ENCODE peak calls at places on chromosome 9, in seven cellular contexts. F is glutamatergic neuron, H is iPS-NIHi11, G is T follicular helper cell, Q is Peyer's patch, B is upper lobe of right lung, J is HEK293T. R is an unnamed sample.

GRCh38 chr9:72147676-72148075 is 1.6 kb upstream of the GDA start:
- DNase-seq in F (no peak), H (no peak), G (no peak), Q (no peak), B (no peak), J (no peak), R (no peak)

GRCh38 chr9:18390393-18390792 is 83.6 kb upstream of the ADAMTSL1 start:
- DNase-seq in F (no peak), H (no peak), G (no peak), Q (no peak), B (no peak), J (no peak), R (no peak)

GRCh38 chr9:118059520-118060278 is 355.5 kb downstream of the TLR4 start:
- DNase-seq in F (no peak), H (peak; percentile 32), G (no peak), Q (no peak), B (no peak), J (no peak), R (no peak)

GRCh38 chr9:124800306-124801259 is 23.6 kb downstream of the OLFML2A start:
- DNase-seq in F (no peak), H (no peak), G (no peak), Q (no peak), B (peak; percentile 70), J (no peak), R (no peak)

GRCh38 chr9:92969516-92970466 is 22.5 kb downstream of the FGD3 start:
- DNase-seq in F (no peak), H (no peak), G (no peak), Q (no peak), B (peak; percentile 63), J (no peak), R (no peak)

GRCh38 chr9:134642385-134643181 is 980 bp downstream of the COL5A1 start:
- DNase-seq in F (no peak), H (peak; percentile 59), G (no peak), Q (no peak), B (no peak), J (peak; percentile 14), R (no peak)

GRCh38 chr9:104745852-104746251 is 1.6 kb upstream of the NIPSNAP3A start:
- DNase-seq in F (no peak), H (no peak), G (no peak), Q (no peak), B (no peak), J (no peak), R (no peak)

GRCh38 chr9:133351908-133352634 is 4.1 kb downstream of the RPL7A start:
- DNase-seq in F (peak; percentile 48), H (peak; percentile 69), G (no peak), Q (no peak), B (no peak), J (peak; percentile 57), R (no peak)

GRCh38 chr9:105835721-105836120 is 141.4 kb downstream of the TMEM38B start:
- DNase-seq in F (peak; percentile 33), H (no peak), G (no peak), Q (no peak), B (no peak), J (no peak), R (no peak)

GRCh38 chr9:129838707-129839259 is 3.5 kb downstream of the USP20 start:
- DNase-seq in F (no peak), H (no peak), G (no peak), Q (no peak), B (no peak), J (no peak), R (no peak)

GRCh38 chr9:104795082-104795481 is 31.2 kb downstream of the NIPSNAP3B start:
- DNase-seq in F (no peak), H (no peak), G (no peak), Q (no peak), B (no peak), J (no peak), R (no peak)

GRCh38 chr9:138070815-138071214 is 193.2 kb downstream of the CACNA1B start:
- DNase-seq in F (no peak), H (no peak), G (no peak), Q (peak; percentile 15), B (peak; percentile 52), J (no peak), R (no peak)

GRCh38 chr9:89449261-89449671 is 48.6 kb downstream of the SEMA4D start:
- DNase-seq in F (no peak), H (no peak), G (no peak), Q (no peak), B (no peak), J (no peak), R (no peak)

GRCh38 chr9:109518621-109519335 is 20.7 kb upstream of the PTPN3 start:
- DNase-seq in F (no peak), H (no peak), G (no peak), Q (no peak), B (no peak), J (no peak), R (no peak)

GRCh38 chr9:69744688-69745380 is 15.0 kb downstream of the PTAR1 start:
- DNase-seq in F (no peak), H (no peak), G (no peak), Q (no peak), B (no peak), J (no peak), R (no peak)

GRCh38 chr9:36874921-36875320 is 159.1 kb downstream of the PAX5 start:
- DNase-seq in F (no peak), H (no peak), G (no peak), Q (peak; percentile 37), B (peak; percentile 64), J (no peak), R (no peak)